ENCODE peak calls at places on chromosomes 3 and 15, in five cellular contexts. W, J, Q, S and E are unnamed samples.

GRCh38 chr3:130658666-130659065 is 88.0 kb downstream of the PIK3R4 start:
- DNase-seq in W (no peak), Q (no peak), S (peak; percentile 59), J (peak; percentile 69), E (peak; percentile 73)

GRCh38 chr3:28575748-28576589 is 227.3 kb upstream of the AZI2 start:
- DNase-seq in J (peak; percentile 17), Q (peak; percentile 87), W (peak; percentile 25), S (peak; percentile 4), E (no peak)

GRCh38 chr15:70051948-70052633 is 45.6 kb downstream of the TLE3 start:
- DNase-seq in J (no peak), S (no peak), Q (no peak), W (no peak), E (no peak)

GRCh38 chr3:13152826-13153710 is 79.8 kb upstream of the IQSEC1 start:
- DNase-seq in W (no peak), J (no peak), S (no peak), Q (no peak), E (no peak)

GRCh38 chr15:48645558-48646330 is at the start of gene FBN1:
- DNase-seq in J (peak; percentile 95), W (peak; percentile 31), Q (peak; percentile 92), S (peak; percentile 90), E (peak; percentile 68)

GRCh38 chr3:69207036-69207435 is 84.6 kb upstream of the LMOD3 start:
- DNase-seq in Q (no peak), J (no peak), S (no peak), W (no peak), E (no peak)

GRCh38 chr3:71478568-71478967 is 105.0 kb downstream of the FOXP1 start:
- DNase-seq in Q (no peak), J (no peak), S (no peak), W (no peak), E (no peak)

GRCh38 chr3:138921316-138922292 is 25.3 kb downstream of the FOXL2 start:
- DNase-seq in W (no peak), Q (no peak), S (peak; percentile 87), J (peak; percentile 86), E (peak; percentile 79)

GRCh38 chr15:68384451-68385239 is 47.3 kb downstream of the ITGA11 start:
- DNase-seq in S (peak; percentile 81), Q (peak; percentile 53), J (peak; percentile 95), W (peak; percentile 24), E (peak; percentile 77)

GRCh38 chr3:100245932-100246331 is 14.9 kb upstream of the TBC1D23 start:
- DNase-seq in J (peak; percentile 7), Q (no peak), S (peak; percentile 50), W (no peak), E (no peak)

GRCh38 chr3:164208846-164209245 is 869.5 kb downstream of the SI start:
- DNase-seq in S (no peak), W (no peak), J (peak; percentile 3), Q (no peak), E (no peak)

GRCh38 chr3:181660337-181660736 is 51.4 kb upstream of the SOX2 start:
- DNase-seq in J (no peak), Q (no peak), W (no peak), S (no peak), E (no peak)

DNA sequence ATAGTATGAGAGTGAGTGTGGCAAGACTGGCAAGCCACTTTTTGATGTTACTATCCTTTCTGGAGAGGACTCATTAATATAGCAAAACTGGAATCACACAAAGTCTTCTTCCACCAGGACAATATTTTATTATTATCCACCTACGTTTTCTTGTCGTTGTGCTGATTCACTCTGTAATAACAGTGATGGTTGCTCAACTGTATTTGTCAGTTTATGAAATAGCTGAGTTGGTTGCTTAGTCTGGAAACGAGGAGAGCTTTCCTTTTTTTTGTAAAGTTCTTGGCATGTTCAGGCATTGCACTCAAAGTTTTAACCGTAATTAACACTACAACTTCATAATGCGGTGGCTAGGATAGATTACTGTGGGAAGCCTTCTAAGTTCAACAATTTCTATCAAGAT is 131.2 kb downstream of the RAP2B start:
- DNase-seq in J (peak; percentile 73), S (peak; percentile 49), Q (no peak), W (no peak), E (no peak)
- H3K4me3 ChIP-seq in J (no peak overlapping the region), S (no peak overlapping the region), Q (no peak overlapping the region), W (no peak overlapping the region), E (no peak overlapping the region)

GRCh38 chr3:108202834-108203233 is 19.4 kb downstream of the IFT57 start:
- DNase-seq in Q (no peak), S (no peak), J (no peak), W (no peak), E (no peak)
- TF ChIP-seq CTCF in Q (no peak), S (peak; percentile 4), J (no peak), W (no peak), E (no peak)

GRCh38 chr3:142614059-142614626 is 17.9 kb downstream of the PLS1 start:
- DNase-seq in Q (no peak), S (no peak), W (no peak), J (no peak), E (no peak)
- H3K4me3 ChIP-seq in Q (no peak overlapping the region), S (no peak overlapping the region), W (no peak overlapping the region), J (no peak overlapping the region), E (no peak overlapping the region)

GRCh38 chr3:127177226-127177625 is 15.7 kb upstream of the PRR23E start:
- DNase-seq in Q (no peak), J (peak; percentile 8), W (peak; percentile 38), S (no peak), E (no peak)
- TF ChIP-seq CTCF in Q (no peak), J (no peak), W (no peak), S (no peak), E (no peak)

DNA sequence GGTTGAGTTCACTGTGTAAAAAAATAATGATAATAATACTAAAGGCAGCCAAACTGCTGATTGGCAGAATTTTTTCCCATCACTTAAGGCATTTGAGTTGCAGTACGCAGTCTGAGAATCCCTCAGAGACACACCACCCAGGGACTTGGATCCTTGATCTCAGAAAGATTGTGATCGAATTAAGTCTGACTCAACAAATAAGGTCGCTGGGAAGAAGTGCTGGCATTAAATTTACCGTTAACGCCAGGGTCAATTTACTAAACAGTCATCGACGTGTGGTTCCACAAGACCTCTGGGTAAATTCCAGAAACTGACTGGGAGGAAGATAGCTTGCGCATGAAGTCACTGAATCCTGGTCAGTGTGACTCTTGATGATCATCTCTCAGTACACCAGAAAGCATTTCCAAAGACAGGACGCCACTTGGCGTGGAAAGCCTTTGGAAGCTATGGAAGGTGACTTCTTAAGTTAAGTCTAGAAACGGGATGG is 48.3 kb upstream of the CGNL1 start:
- DNase-seq in J (peak; percentile 90), W (no peak), Q (no peak), S (peak; percentile 83), E (peak; percentile 91)
- H3K4me3 ChIP-seq in J (no peak overlapping the region), W (no peak overlapping the region), Q (no peak overlapping the region), S (no peak overlapping the region), E (no peak overlapping the region)

DNA sequence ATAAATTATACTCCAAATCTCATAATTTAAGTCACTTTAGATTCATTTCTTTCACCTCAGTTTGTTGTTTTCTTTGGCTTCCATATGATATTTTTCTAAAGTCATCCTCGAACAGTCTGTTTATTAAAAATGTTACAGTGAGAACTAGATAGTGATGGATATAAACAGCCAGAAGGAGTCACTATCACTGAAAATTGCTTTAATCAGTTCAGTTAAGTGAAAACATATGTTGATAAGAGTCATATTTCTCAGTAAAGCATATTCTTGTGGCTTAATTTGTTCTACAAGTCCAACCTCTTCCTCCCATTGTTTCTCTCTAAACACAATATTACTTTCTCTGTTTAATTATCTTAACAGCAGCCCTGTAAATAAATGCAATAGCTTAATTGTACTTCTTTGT is 427.5 kb upstream of the ALCAM start:
- DNase-seq in S (no peak), Q (peak; percentile 51), J (peak; percentile 29), W (no peak), E (no peak)
- TF ChIP-seq CTCF in S (no peak), Q (peak; percentile 32), J (no peak), W (no peak), E (no peak)